ENCODE peak calls at places on chromosomes 2 and 18, in nine cellular contexts. One of them, this sample, is unnamed.

GRCh38 chr2:219253753-219254589 is at the start of gene TUBA4A:
- DNase-seq in nucleus accumbens: peak
- DNase-seq in COR-L47: peak
- DNase-seq in ELR: peak
- DNase-seq in mammary epithelial cell: peak
- DNase-seq in nephron progenitor cell: peak
- DNase-seq in iris pigment epithelial cell: peak
- DNase-seq in heart right ventricle: peak
- DNase-seq in kidney epithelial cell: no peak
- DNase-seq in this sample: peak

GRCh38 chr2:186771850-186772463 is 77.0 kb downstream of the ZSWIM2 start:
- DNase-seq in nucleus accumbens: no peak
- DNase-seq in COR-L47: peak
- DNase-seq in ELR: no peak
- DNase-seq in mammary epithelial cell: peak
- DNase-seq in nephron progenitor cell: no peak
- DNase-seq in iris pigment epithelial cell: peak
- DNase-seq in heart right ventricle: no peak
- DNase-seq in kidney epithelial cell: no peak
- DNase-seq in this sample: no peak

GRCh38 chr2:200383380-200384110 is 77.1 kb downstream of the SPATS2L start:
- DNase-seq in nucleus accumbens: no peak
- DNase-seq in COR-L47: no peak
- DNase-seq in ELR: peak
- DNase-seq in mammary epithelial cell: peak
- DNase-seq in nephron progenitor cell: no peak
- DNase-seq in iris pigment epithelial cell: peak
- DNase-seq in heart right ventricle: no peak
- DNase-seq in kidney epithelial cell: no peak
- DNase-seq in this sample: no peak

GRCh38 chr18:1906421-1906820 is 664.9 kb downstream of the METTL4 start:
- DNase-seq in nucleus accumbens: no peak
- DNase-seq in COR-L47: no peak
- DNase-seq in ELR: no peak
- DNase-seq in mammary epithelial cell: peak
- DNase-seq in nephron progenitor cell: no peak
- DNase-seq in iris pigment epithelial cell: no peak
- DNase-seq in heart right ventricle: no peak
- DNase-seq in kidney epithelial cell: no peak
- DNase-seq in this sample: no peak

GRCh38 chr2:8800821-8801220 is 36.6 kb downstream of the KIDINS220 start:
- DNase-seq in nucleus accumbens: no peak
- DNase-seq in COR-L47: no peak
- DNase-seq in ELR: no peak
- DNase-seq in mammary epithelial cell: no peak
- DNase-seq in nephron progenitor cell: no peak
- DNase-seq in iris pigment epithelial cell: peak
- DNase-seq in heart right ventricle: no peak
- DNase-seq in kidney epithelial cell: no peak
- DNase-seq in this sample: no peak

GRCh38 chr2:3641181-3641580 is 16.8 kb upstream of the ALLC start:
- DNase-seq in nucleus accumbens: no peak
- DNase-seq in COR-L47: no peak
- DNase-seq in ELR: no peak
- DNase-seq in mammary epithelial cell: no peak
- DNase-seq in nephron progenitor cell: no peak
- DNase-seq in iris pigment epithelial cell: no peak
- DNase-seq in heart right ventricle: no peak
- DNase-seq in kidney epithelial cell: no peak
- DNase-seq in this sample: no peak

GRCh38 chr2:100186126-100186525 is 43.7 kb upstream of the AFF3 start:
- DNase-seq in nucleus accumbens: no peak
- DNase-seq in COR-L47: no peak
- DNase-seq in ELR: no peak
- DNase-seq in mammary epithelial cell: no peak
- DNase-seq in nephron progenitor cell: no peak
- DNase-seq in iris pigment epithelial cell: no peak
- DNase-seq in heart right ventricle: no peak
- DNase-seq in kidney epithelial cell: no peak
- DNase-seq in this sample: no peak

GRCh38 chr2:107592225-107592624 is 234.5 kb upstream of the RGPD4 start:
- DNase-seq in nucleus accumbens: no peak
- DNase-seq in COR-L47: no peak
- DNase-seq in ELR: no peak
- DNase-seq in mammary epithelial cell: no peak
- DNase-seq in nephron progenitor cell: no peak
- DNase-seq in iris pigment epithelial cell: no peak
- DNase-seq in heart right ventricle: no peak
- DNase-seq in kidney epithelial cell: no peak
- DNase-seq in this sample: no peak

GRCh38 chr2:185108588-185108987 is 510.3 kb downstream of the ZNF804A start:
- DNase-seq in nucleus accumbens: no peak
- DNase-seq in COR-L47: peak
- DNase-seq in ELR: no peak
- DNase-seq in mammary epithelial cell: no peak
- DNase-seq in nephron progenitor cell: no peak
- DNase-seq in iris pigment epithelial cell: no peak
- DNase-seq in heart right ventricle: no peak
- DNase-seq in kidney epithelial cell: no peak
- DNase-seq in this sample: no peak

GRCh38 chr2:11635141-11635540 is 34.9 kb downstream of the NTSR2 start:
- DNase-seq in nucleus accumbens: no peak
- DNase-seq in COR-L47: no peak
- DNase-seq in ELR: no peak
- DNase-seq in mammary epithelial cell: no peak
- DNase-seq in nephron progenitor cell: no peak
- DNase-seq in iris pigment epithelial cell: no peak
- DNase-seq in heart right ventricle: no peak
- DNase-seq in kidney epithelial cell: no peak
- DNase-seq in this sample: no peak

GRCh38 chr2:198546091-198546490 is 741.7 kb downstream of the PLCL1 start:
- DNase-seq in nucleus accumbens: no peak
- DNase-seq in COR-L47: no peak
- DNase-seq in ELR: no peak
- DNase-seq in mammary epithelial cell: no peak
- DNase-seq in nephron progenitor cell: no peak
- DNase-seq in iris pigment epithelial cell: no peak
- DNase-seq in heart right ventricle: no peak
- DNase-seq in kidney epithelial cell: no peak
- DNase-seq in this sample: no peak

GRCh38 chr2:189153608-189154007 is 26.0 kb downstream of the COL5A2 start:
- DNase-seq in nucleus accumbens: no peak
- DNase-seq in COR-L47: no peak
- DNase-seq in ELR: no peak
- DNase-seq in mammary epithelial cell: no peak
- DNase-seq in nephron progenitor cell: no peak
- DNase-seq in iris pigment epithelial cell: peak
- DNase-seq in heart right ventricle: no peak
- DNase-seq in kidney epithelial cell: no peak
- DNase-seq in this sample: no peak

GRCh38 chr2:128347701-128348504 is 29.2 kb upstream of the HS6ST1 start:
- DNase-seq in nucleus accumbens: peak
- DNase-seq in COR-L47: peak
- DNase-seq in ELR: no peak
- DNase-seq in mammary epithelial cell: no peak
- DNase-seq in nephron progenitor cell: no peak
- DNase-seq in iris pigment epithelial cell: no peak
- DNase-seq in heart right ventricle: peak
- DNase-seq in kidney epithelial cell: peak
- DNase-seq in this sample: peak

GRCh38 chr2:223050900-223051299 is 1.1 kb upstream of the KCNE4 start:
- DNase-seq in nucleus accumbens: no peak
- DNase-seq in COR-L47: no peak
- DNase-seq in ELR: no peak
- DNase-seq in mammary epithelial cell: no peak
- DNase-seq in nephron progenitor cell: no peak
- DNase-seq in iris pigment epithelial cell: peak
- DNase-seq in heart right ventricle: no peak
- DNase-seq in kidney epithelial cell: no peak
- DNase-seq in this sample: peak

GRCh38 chr2:74834806-74835755 is 1.2 kb downstream of the HK2 start:
- DNase-seq in nucleus accumbens: no peak
- DNase-seq in COR-L47: peak
- DNase-seq in ELR: peak
- DNase-seq in mammary epithelial cell: peak
- DNase-seq in nephron progenitor cell: peak
- DNase-seq in iris pigment epithelial cell: peak
- DNase-seq in heart right ventricle: peak
- DNase-seq in kidney epithelial cell: no peak
- DNase-seq in this sample: peak

GRCh38 chr2:236745420-236746210 is 176.0 kb downstream of the ACKR3 start:
- DNase-seq in nucleus accumbens: no peak
- DNase-seq in COR-L47: no peak
- DNase-seq in ELR: peak
- DNase-seq in mammary epithelial cell: peak
- DNase-seq in nephron progenitor cell: no peak
- DNase-seq in iris pigment epithelial cell: peak
- DNase-seq in heart right ventricle: no peak
- DNase-seq in kidney epithelial cell: peak
- DNase-seq in this sample: peak

GRCh38 chr2:201698588-201699226 is at the start of gene MPP4:
- DNase-seq in nucleus accumbens: no peak
- DNase-seq in COR-L47: no peak
- DNase-seq in ELR: peak
- DNase-seq in mammary epithelial cell: peak
- DNase-seq in nephron progenitor cell: no peak
- DNase-seq in iris pigment epithelial cell: peak
- DNase-seq in heart right ventricle: no peak
- DNase-seq in kidney epithelial cell: no peak
- DNase-seq in this sample: no peak

GRCh38 chr18:12769136-12769535 is 66.3 kb downstream of the PSMG2 start:
- DNase-seq in nucleus accumbens: no peak
- DNase-seq in COR-L47: no peak
- DNase-seq in ELR: no peak
- DNase-seq in mammary epithelial cell: no peak
- DNase-seq in nephron progenitor cell: no peak
- DNase-seq in iris pigment epithelial cell: no peak
- DNase-seq in heart right ventricle: no peak
- DNase-seq in kidney epithelial cell: no peak
- DNase-seq in this sample: no peak

GRCh38 chr2:33598472-33599174 is 476 bp downstream of the FAM98A start:
- DNase-seq in nucleus accumbens: no peak
- DNase-seq in COR-L47: peak
- DNase-seq in ELR: peak
- DNase-seq in mammary epithelial cell: peak
- DNase-seq in nephron progenitor cell: peak
- DNase-seq in iris pigment epithelial cell: peak
- DNase-seq in heart right ventricle: no peak
- DNase-seq in kidney epithelial cell: no peak
- DNase-seq in this sample: peak

GRCh38 chr2:180644709-180645108 is 335.7 kb upstream of the UBE2E3 start:
- DNase-seq in nucleus accumbens: no peak
- DNase-seq in COR-L47: no peak
- DNase-seq in ELR: peak
- DNase-seq in mammary epithelial cell: peak
- DNase-seq in nephron progenitor cell: no peak
- DNase-seq in iris pigment epithelial cell: peak
- DNase-seq in heart right ventricle: no peak
- DNase-seq in kidney epithelial cell: peak
- DNase-seq in this sample: no peak

GRCh38 chr2:223626713-223627112 is 24.6 kb upstream of the SCG2 start:
- DNase-seq in nucleus accumbens: no peak
- DNase-seq in COR-L47: no peak
- DNase-seq in ELR: peak
- DNase-seq in mammary epithelial cell: peak
- DNase-seq in nephron progenitor cell: no peak
- DNase-seq in iris pigment epithelial cell: peak
- DNase-seq in heart right ventricle: no peak
- DNase-seq in kidney epithelial cell: no peak
- DNase-seq in this sample: no peak

GRCh38 chr2:18898271-18898670 is 308.9 kb upstream of the NT5C1B start:
- DNase-seq in nucleus accumbens: no peak
- DNase-seq in COR-L47: no peak
- DNase-seq in ELR: no peak
- DNase-seq in mammary epithelial cell: no peak
- DNase-seq in nephron progenitor cell: no peak
- DNase-seq in iris pigment epithelial cell: no peak
- DNase-seq in heart right ventricle: no peak
- DNase-seq in kidney epithelial cell: no peak
- DNase-seq in this sample: no peak

GRCh38 chr2:23411752-23412431 is 26.9 kb downstream of the KLHL29 start:
- DNase-seq in nucleus accumbens: no peak
- DNase-seq in COR-L47: no peak
- DNase-seq in ELR: peak
- DNase-seq in mammary epithelial cell: peak
- DNase-seq in nephron progenitor cell: no peak
- DNase-seq in iris pigment epithelial cell: peak
- DNase-seq in heart right ventricle: no peak
- DNase-seq in kidney epithelial cell: no peak
- DNase-seq in this sample: no peak

GRCh38 chr18:69974365-69974764 is 26.7 kb upstream of the CD226 start:
- DNase-seq in nucleus accumbens: no peak
- DNase-seq in COR-L47: no peak
- DNase-seq in ELR: peak
- DNase-seq in mammary epithelial cell: peak
- DNase-seq in nephron progenitor cell: no peak
- DNase-seq in iris pigment epithelial cell: peak
- DNase-seq in heart right ventricle: no peak
- DNase-seq in kidney epithelial cell: no peak
- DNase-seq in this sample: no peak

GRCh38 chr2:126902152-126902835 is 3.6 kb downstream of the TEX51 start:
- DNase-seq in nucleus accumbens: no peak
- DNase-seq in COR-L47: no peak
- DNase-seq in ELR: no peak
- DNase-seq in mammary epithelial cell: no peak
- DNase-seq in nephron progenitor cell: no peak
- DNase-seq in iris pigment epithelial cell: no peak
- DNase-seq in heart right ventricle: no peak
- DNase-seq in kidney epithelial cell: no peak
- DNase-seq in this sample: no peak

GRCh38 chr2:153079315-153079714 is 360.9 kb downstream of the ARL6IP6 start:
- DNase-seq in nucleus accumbens: no peak
- DNase-seq in COR-L47: no peak
- DNase-seq in ELR: no peak
- DNase-seq in mammary epithelial cell: no peak
- DNase-seq in nephron progenitor cell: no peak
- DNase-seq in iris pigment epithelial cell: no peak
- DNase-seq in heart right ventricle: no peak
- DNase-seq in kidney epithelial cell: no peak
- DNase-seq in this sample: no peak

This sample was measured in aorta.